ENCODE peak calls at places on chromosomes 1 and 21, in five cellular contexts. O is caudate nucleus; R is HFFc6; W is MV-4-11; P is stimulated activated CD4-positive, alpha-beta T cell treated with anti-CD3 and anti-CD28 coated beads, Interleukin-2, amount 100 ng/mL, for 48 hours. L is an unnamed sample.

GRCh38 chr1:176601358-176601757 is 138.4 kb downstream of the PAPPA2 start:
- DNase-seq in R (no peak), P (no peak), W (peak), O (no peak), L (no peak)

GRCh38 chr1:224626042-224626441 is 9.9 kb downstream of the CNIH3 start:
- DNase-seq in R (peak), W (no peak), P (no peak), O (no peak), L (no peak)

GRCh38 chr21:46161800-46162592 is 6.6 kb upstream of the FTCD start:
- DNase-seq in O (no peak), P (no peak), W (no peak), R (no peak), L (no peak)

GRCh38 chr1:160097196-160097910 is 1.1 kb downstream of the IGSF8 start:
- DNase-seq in O (peak), P (no peak), R (no peak), W (no peak), L (no peak)

GRCh38 chr1:222586842-222587241 is 2.9 kb downstream of the TAF1A start:
- DNase-seq in R (no peak), P (no peak), W (no peak), O (no peak), L (no peak)

GRCh38 chr1:116122955-116123757 is 12.0 kb downstream of the MAB21L3 start:
- DNase-seq in W (no peak), R (peak), O (no peak), P (no peak), L (no peak)

GRCh38 chr1:31122101-31122735 is 56.7 kb upstream of the PUM1 start:
- DNase-seq in R (no peak), P (no peak), O (no peak), W (no peak), L (no peak)

GRCh38 chr21:42143111-42143510 is 72.0 kb downstream of the UMODL1 start:
- DNase-seq in P (no peak), O (no peak), R (no peak), W (no peak), L (no peak)

GRCh38 chr1:5903680-5904079 is 88.5 kb downstream of the NPHP4 start:
- DNase-seq in W (no peak), R (no peak), O (no peak), P (no peak), L (no peak)

L was measured in substantia nigra.